ENCODE peak calls at places on chromosomes 4 and X, in four cellular contexts. U is IMR-90, K is COLO829, J is lower leg skin. Q is an unnamed sample.

GRCh38 chr4:182549386-182549785 is 306.2 kb downstream of the TENM3 start:
- DNase-seq in U (no peak), K (no peak), J (no peak), Q (no peak)

GRCh38 chr4:336893-337142 is 796 bp upstream of the ZNF141 start:
- DNase-seq in U (no peak), K (no peak), J (peak; percentile 31), Q (no peak)

GRCh38 chr4:119037709-119038463 is 97.7 kb upstream of the MYOZ2 start:
- DNase-seq in U (no peak), K (no peak), J (no peak), Q (no peak)

GRCh38 chr4:185204238-185204910 is 574 bp upstream of the CFAP97 start:
- DNase-seq in U (peak; percentile 21), K (no peak), J (no peak), Q (no peak)

GRCh38 chrX:37690123-37690522 is 4.5 kb downstream of the XK start:
- DNase-seq in U (no peak), K (no peak), J (no peak), Q (no peak)

GRCh38 chr4:8044699-8045098 is 105.0 kb upstream of the AFAP1 start:
- DNase-seq in U (no peak), K (no peak), J (no peak), Q (no peak)

GRCh38 chr4:8129136-8129535 is 29.5 kb downstream of the ABLIM2 start:
- DNase-seq in U (no peak), K (no peak), J (no peak), Q (no peak)

GRCh38 chr4:83002329-83002728 is 8.3 kb downstream of the LIN54 start:
- DNase-seq in U (no peak), K (no peak), J (no peak), Q (no peak)

GRCh38 chr4:168199262-168199957 is 107.1 kb downstream of the ANXA10 start:
- DNase-seq in U (no peak), K (no peak), J (no peak), Q (no peak)

GRCh38 chr4:88709989-88710388 is 12.4 kb upstream of the NAP1L5 start:
- DNase-seq in U (no peak), K (no peak), J (no peak), Q (no peak)

GRCh38 chr4:75555294-75556164 is at the start of gene ODAPH:
- DNase-seq in U (peak; percentile 58), K (peak; percentile 36), J (no peak), Q (no peak)

GRCh38 chr4:2572076-2572475 is 35.6 kb downstream of the FAM193A start:
- DNase-seq in U (no peak), K (no peak), J (no peak), Q (no peak)

GRCh38 chrX:22329783-22330182 is 57.1 kb downstream of the CBLL2 start:
- DNase-seq in U (no peak), K (no peak), J (no peak), Q (no peak)

GRCh38 chr4:23991444-23991843 is 101.6 kb upstream of the PPARGC1A start:
- DNase-seq in U (no peak), K (no peak), J (no peak), Q (no peak)

GRCh38 chr4:123235431-123235830 is 161.2 kb upstream of the SPRY1 start:
- DNase-seq in U (peak; percentile 61), K (no peak), J (no peak), Q (no peak)

GRCh38 chr4:123304151-123305021 is 92.2 kb upstream of the SPRY1 start:
- DNase-seq in U (no peak), K (no peak), J (no peak), Q (no peak)

GRCh38 chrX:148135738-148136137 is 154.6 kb downstream of the FMR1NB start:
- DNase-seq in U (no peak), K (no peak), J (peak; percentile 20), Q (no peak)

GRCh38 chr4:6277139-6277802 is 7.6 kb downstream of the WFS1 start:
- DNase-seq in U (no peak), K (no peak), J (no peak), Q (peak; percentile 72)

GRCh38 chrX:108223606-108224005 is 132.0 kb downstream of the ATG4A start:
- DNase-seq in U (no peak), K (no peak), J (no peak), Q (no peak)

GRCh38 chr4:40418430-40419230 is 83.5 kb downstream of the CHRNA9 start:
- DNase-seq in U (no peak), K (no peak), J (no peak), Q (no peak)

GRCh38 chr4:152935138-152935537 is 985 bp upstream of the FHDC1 start:
- DNase-seq in U (no peak), K (no peak), J (no peak), Q (peak; percentile 34)

GRCh38 chr4:77358315-77358928 is 201.4 kb downstream of the CCNG2 start:
- DNase-seq in U (peak; percentile 40), K (peak; percentile 74), J (no peak), Q (no peak)

Q was measured in left lung.